ENCODE peak calls at places on chromosomes 13 and 19, in eight cellular contexts. Z is CD8-positive, alpha-beta memory T cell; U is upper lobe of right lung; A is heart left ventricle; E is iPS DF 6.9; F is H1; Y is A549; O is OCI-LY7. Q is an unnamed sample.

GRCh38 chr13:113545455-113545930 is 39.1 kb upstream of the TFDP1 start:
- DNase-seq in Y (no peak), U (peak; percentile 54), Z (no peak), E (no peak), A (peak; percentile 42), F (no peak), O (no peak), Q (peak; percentile 50)

GRCh38 chr19:14183741-14184395 is 22.1 kb downstream of the ADGRL1 start:
- DNase-seq in O (no peak), F (no peak), E (no peak), Y (no peak), U (no peak), Z (no peak), A (no peak), Q (no peak)

GRCh38 chr13:66933994-66934393 is 296.1 kb downstream of the PCDH9 start:
- DNase-seq in O (no peak), U (no peak), E (no peak), A (no peak), Y (peak; percentile 94), F (no peak), Z (no peak), Q (no peak)

GRCh38 chr19:40604647-40605200 is 3.6 kb downstream of the LTBP4 start:
- DNase-seq in Y (peak; percentile 66), Z (peak; percentile 18), A (peak; percentile 45), F (no peak), E (no peak), U (no peak), O (peak; percentile 39), Q (no peak)

GRCh38 chr19:47663911-47664771 is 49.1 kb upstream of the EHD2 start:
- DNase-seq in Y (peak; percentile 77), O (no peak), E (no peak), U (peak; percentile 76), A (peak; percentile 82), F (no peak), Z (no peak), Q (peak; percentile 92)

GRCh38 chr13:20721454-20722357 is 18.2 kb downstream of the IL17D start:
- DNase-seq in O (no peak), U (peak; percentile 73), Y (no peak), Z (no peak), A (peak; percentile 72), F (peak; percentile 76), E (no peak), Q (peak; percentile 19)

GRCh38 chr13:23867027-23867491 is 22.1 kb downstream of the MIPEP start:
- DNase-seq in U (no peak), Z (no peak), A (no peak), F (no peak), E (no peak), Y (peak; percentile 17), O (no peak), Q (no peak)

GRCh38 chr13:65638572-65639168 is 1591.5 kb downstream of the PCDH9 start:
- DNase-seq in U (no peak), F (no peak), A (no peak), Z (no peak), E (peak; percentile 33), Y (peak; percentile 29), O (peak; percentile 34), Q (no peak)

GRCh38 chr13:72932250-72932649 is 126.6 kb upstream of the KLF5 start:
- DNase-seq in O (no peak), A (no peak), F (no peak), E (no peak), U (no peak), Z (no peak), Y (no peak), Q (no peak)

GRCh38 chr19:46882034-46882433 is 21.2 kb downstream of the ARHGAP35 start:
- DNase-seq in A (no peak), Y (no peak), U (no peak), Z (no peak), E (no peak), O (no peak), F (no peak), Q (no peak)

GRCh38 chr19:51573331-51573730 is 2.2 kb downstream of the ZNF175 start:
- DNase-seq in F (no peak), E (no peak), A (no peak), O (no peak), U (no peak), Z (no peak), Y (no peak), Q (no peak)

GRCh38 chr19:36750066-36750691 is 22.4 kb downstream of the ZNF850 start:
- DNase-seq in O (no peak), Z (no peak), E (no peak), U (no peak), Y (no peak), A (no peak), F (no peak), Q (no peak)

GRCh38 chr19:9076886-9077285 is 10.0 kb upstream of the OR1M1 start:
- DNase-seq in F (no peak), A (no peak), Y (no peak), E (no peak), U (no peak), Z (no peak), O (no peak), Q (no peak)

GRCh38 chr19:2495130-2495641 is 19.3 kb downstream of the GADD45B start:
- DNase-seq in A (peak; percentile 92), E (no peak), O (no peak), F (no peak), U (peak; percentile 94), Z (peak; percentile 27), Y (peak; percentile 81), Q (peak; percentile 81)

GRCh38 chr13:39105110-39105509 is 66.9 kb downstream of the NHLRC3 start:
- DNase-seq in Z (no peak), Y (no peak), O (no peak), A (no peak), F (no peak), E (no peak), U (no peak), Q (no peak)

GRCh38 chr19:6734096-6734696 is 3.2 kb downstream of the GPR108 start:
- DNase-seq in Z (no peak), U (no peak), E (no peak), O (no peak), F (no peak), A (no peak), Y (no peak), Q (no peak)

DNA sequence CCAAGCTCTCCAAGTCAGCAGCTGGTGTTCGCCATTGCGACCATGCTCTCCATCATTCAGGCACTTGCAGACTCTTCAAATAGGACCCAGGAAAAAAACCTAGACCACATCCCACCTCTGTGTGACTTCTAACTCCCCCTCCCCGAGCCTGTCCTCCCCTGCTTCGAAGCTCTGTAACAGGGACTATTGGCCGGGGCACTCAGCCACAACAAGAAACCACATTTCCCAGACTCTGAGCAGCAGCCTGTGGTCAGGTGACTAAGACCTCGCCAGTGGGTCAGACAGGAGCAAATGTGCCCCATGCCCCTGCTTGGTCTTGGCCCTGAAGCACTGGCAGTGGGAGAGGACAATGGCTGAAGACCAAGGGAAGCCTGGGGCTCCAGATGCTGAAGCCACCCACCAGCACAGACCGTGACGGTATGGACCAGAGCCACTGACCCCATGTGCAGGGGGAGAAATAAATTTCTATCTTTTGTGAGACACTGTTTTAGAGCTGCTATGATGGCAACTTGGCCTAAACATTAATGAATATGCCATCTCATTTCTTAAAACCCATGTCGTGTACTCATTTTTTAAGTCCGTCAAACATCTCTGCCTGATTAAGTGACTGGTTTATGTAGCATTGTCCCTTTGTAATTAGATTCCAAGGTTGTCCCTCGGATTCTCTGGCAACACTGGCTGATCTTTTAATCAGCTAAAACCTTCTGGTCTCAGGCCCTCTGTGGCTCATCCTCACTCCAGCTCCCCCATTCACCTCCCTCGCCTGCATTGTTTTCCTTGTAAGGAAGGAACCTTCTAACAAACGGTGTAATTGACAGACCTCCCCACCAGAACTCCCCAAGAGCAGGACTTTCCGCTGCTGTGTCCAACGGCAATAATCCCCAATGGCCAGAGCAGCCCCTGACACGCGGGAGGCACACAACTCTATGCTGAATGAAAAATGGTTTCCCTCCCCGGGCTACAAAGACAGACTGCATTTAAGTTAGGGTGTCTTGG is 98.5 kb downstream of the STK24 start:
- DNase-seq in O (peak; percentile 6), Y (no peak), Z (no peak), U (no peak), E (no peak), A (no peak), F (no peak), Q (no peak)
- H3K27ac ChIP-seq in O (no peak overlapping the region), Y (no peak overlapping the region), Z (no peak overlapping the region), U (no peak overlapping the region), E (no peak overlapping the region), A (peak overlapping the region; percentile 53), F (no peak overlapping the region), Q (peak overlapping the region; percentile 94)

GRCh38 chr19:43561144-43561970 is 14.0 kb downstream of the XRCC1 start:
- DNase-seq in A (no peak), Y (no peak), E (no peak), Z (no peak), O (no peak), F (no peak), U (no peak), Q (no peak)

GRCh38 chr19:43563816-43564215 is 11.5 kb downstream of the XRCC1 start:
- DNase-seq in F (no peak), U (no peak), O (no peak), Z (no peak), A (no peak), Y (no peak), E (no peak), Q (no peak)

GRCh38 chr19:43562698-43563241 is 12.6 kb downstream of the XRCC1 start:
- DNase-seq in Y (no peak), Z (peak; percentile 78), F (no peak), E (no peak), A (peak; percentile 88), U (peak; percentile 89), O (peak; percentile 25), Q (no peak)

GRCh38 chr19:43560687-43561086 is 14.6 kb downstream of the XRCC1 start:
- DNase-seq in U (no peak), A (no peak), F (no peak), Z (no peak), E (no peak), O (no peak), Y (peak; percentile 57), Q (no peak)

GRCh38 chr19:43562211-43562697 is 13.1 kb downstream of the XRCC1 start:
- DNase-seq in E (no peak), A (no peak), Z (no peak), F (no peak), O (no peak), U (no peak), Y (no peak), Q (no peak)
- H3K27ac ChIP-seq in E (no peak overlapping the region), A (peak overlapping the region; percentile 79), Z (peak overlapping the region; percentile 75), F (no peak overlapping the region), O (no peak overlapping the region), U (peak overlapping the region; percentile 83), Y (no peak overlapping the region), Q (no peak overlapping the region)

DNA sequence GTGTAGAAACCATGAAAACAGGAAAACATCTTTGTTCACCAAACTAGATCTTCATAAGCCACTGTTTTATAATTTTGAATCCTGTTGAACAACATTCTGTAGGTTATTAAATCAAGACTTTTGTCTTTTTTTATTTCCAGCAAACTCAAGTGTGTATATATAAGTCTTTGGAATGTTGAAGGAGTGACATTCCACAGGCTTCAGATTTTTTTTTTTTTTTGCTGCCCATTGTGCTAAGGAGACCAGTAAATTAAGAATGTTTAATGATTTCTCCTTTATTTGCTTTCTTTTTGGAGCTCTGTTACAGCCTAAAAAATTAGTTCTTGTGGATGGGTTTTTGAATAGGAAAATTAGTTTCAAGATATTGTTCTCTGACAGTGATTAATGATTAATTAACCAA is 89.7 kb downstream of the LMO7 start:
- DNase-seq in U (no peak), Z (no peak), E (no peak), A (no peak), O (no peak), F (no peak), Y (no peak), Q (no peak)
- H3K27ac ChIP-seq in U (peak overlapping the region; percentile 75), Z (no peak overlapping the region), E (no peak overlapping the region), A (no peak overlapping the region), O (no peak overlapping the region), F (no peak overlapping the region), Y (no peak overlapping the region), Q (peak overlapping the region; percentile 94)

GRCh38 chr19:44904426-44904994 is 1.1 kb upstream of the APOE start:
- DNase-seq in F (peak; percentile 81), U (no peak), Y (peak; percentile 35), Z (no peak), A (no peak), E (no peak), O (peak; percentile 20), Q (peak; percentile 20)
- H3K27ac ChIP-seq in F (no peak overlapping the region), U (no peak overlapping the region), Y (no peak overlapping the region), Z (no peak overlapping the region), A (no peak overlapping the region), E (no peak overlapping the region), O (no peak overlapping the region), Q (no peak overlapping the region)

Q was measured in PC-9.